ENCODE peak calls at places on chromosomes 13 and 19, in eight cellular contexts. Z is aorta, E is fibroblast of mammary gland, K is NCI-H1092, A is activated T-helper 1 cell treated with Interleukin-2 at 50 U/mL for 16 hours, V is EL, J is testis, G is kidney epithelial cell. Y is an unnamed sample.

GRCh38 chr13:73198888-73199497 is 140.2 kb downstream of the KLF5 start:
- DNase-seq in Z (no peak), E (no peak), K (no peak), A (no peak), V (peak), J (no peak), G (no peak), Y (no peak)

GRCh38 chr13:51523082-51523518 is 61.2 kb upstream of the WDFY2 start:
- DNase-seq in Z (peak), E (peak), K (no peak), A (no peak), V (peak), J (peak), G (peak), Y (peak)

GRCh38 chr13:106187092-106187491 is 348.4 kb downstream of the EFNB2 start:
- DNase-seq in Z (no peak), E (peak), K (no peak), A (no peak), V (no peak), J (no peak), G (no peak), Y (no peak)

GRCh38 chr13:27474751-27475268 is 24.4 kb upstream of the MTIF3 start:
- DNase-seq in Z (no peak), E (no peak), K (no peak), A (no peak), V (no peak), J (no peak), G (no peak), Y (no peak)

GRCh38 chr13:73329355-73329754 is 270.6 kb downstream of the KLF5 start:
- DNase-seq in Z (no peak), E (no peak), K (no peak), A (no peak), V (no peak), J (no peak), G (no peak), Y (no peak)

GRCh38 chr13:79792716-79793115 is 311.8 kb downstream of the NDFIP2 start:
- DNase-seq in Z (no peak), E (no peak), K (no peak), A (no peak), V (no peak), J (no peak), G (no peak), Y (no peak)

GRCh38 chr19:5339470-5339949 is 1.1 kb downstream of the PTPRS start:
- DNase-seq in Z (no peak), E (no peak), K (no peak), A (no peak), V (no peak), J (no peak), G (no peak), Y (no peak)

GRCh38 chr13:33859691-33860303 is 41.8 kb downstream of the RFC3 start:
- DNase-seq in Z (no peak), E (peak), K (no peak), A (no peak), V (peak), J (no peak), G (no peak), Y (no peak)

GRCh38 chr19:45920458-45920857 is 5.9 kb upstream of the NANOS2 start:
- DNase-seq in Z (no peak), E (no peak), K (no peak), A (no peak), V (no peak), J (no peak), G (no peak), Y (no peak)

GRCh38 chr13:48583859-48584311 is 51.0 kb upstream of the RCBTB2 start:
- DNase-seq in Z (no peak), E (no peak), K (no peak), A (no peak), V (no peak), J (no peak), G (no peak), Y (no peak)

Y was measured in CD14-positive monocyte.